ENCODE peak calls at places on chromosomes 13 and 19, in ten cellular contexts. G is stimulated activated CD4-positive, alpha-beta T cell treated with anti-CD3 and anti-CD28 coated beads, Interleukin-4, amount 100 ng/mL, for 1 hour; H is RWPE1; V is mesenteric fat pad; P is neural crest cell; T is GM12891; D is choroid plexus epithelial cell; F is LHCN-M2; Y is stimulated activated naive CD4-positive, alpha-beta T cell; W is HEK293T. A is an unnamed sample.

GRCh38 chr19:12995596-12996541 is 594 bp downstream of the NFIX start:
- DNase-seq in G (peak; percentile 25), H (no peak), V (no peak), P (no peak), T (peak; percentile 71), D (peak; percentile 38), F (peak; percentile 38), Y (peak; percentile 20), W (no peak), A (peak; percentile 49)

GRCh38 chr19:21143846-21144245 is 2.0 kb downstream of the ZNF431 start:
- DNase-seq in G (no peak), H (peak; percentile 32), V (no peak), P (no peak), T (no peak), D (no peak), F (peak; percentile 17), Y (no peak), W (no peak), A (no peak)

GRCh38 chr13:81171065-81171647 is 830.2 kb upstream of the SPRY2 start:
- DNase-seq in G (no peak), H (peak; percentile 4), V (no peak), P (no peak), T (no peak), D (peak; percentile 32), F (peak; percentile 10), Y (no peak), W (peak; percentile 46), A (no peak)

GRCh38 chr19:7969560-7969949 is 26.1 kb upstream of the TIMM44 start:
- DNase-seq in G (no peak), H (no peak), V (no peak), P (no peak), T (no peak), D (no peak), F (no peak), Y (no peak), W (no peak), A (no peak)

GRCh38 chr13:30580852-30581502 is 36.7 kb upstream of the USPL1 start:
- DNase-seq in G (no peak), H (no peak), V (no peak), P (no peak), T (no peak), D (no peak), F (no peak), Y (no peak), W (no peak), A (no peak)

GRCh38 chr19:49398931-49399330 is 10.9 kb downstream of the KASH5 start:
- DNase-seq in G (no peak), H (no peak), V (no peak), P (no peak), T (no peak), D (no peak), F (no peak), Y (no peak), W (no peak), A (no peak)

GRCh38 chr19:7489609-7490044 is 792 bp upstream of the PEX11G start:
- DNase-seq in G (no peak), H (no peak), V (no peak), P (no peak), T (no peak), D (no peak), F (no peak), Y (no peak), W (no peak), A (no peak)

GRCh38 chr13:75194717-75195116 is 287.3 kb downstream of the TBC1D4 start:
- DNase-seq in G (no peak), H (no peak), V (no peak), P (no peak), T (no peak), D (no peak), F (no peak), Y (no peak), W (no peak), A (no peak)

GRCh38 chr13:75514080-75515040 is 23.3 kb downstream of the COMMD6 start:
- DNase-seq in G (no peak), H (no peak), V (no peak), P (no peak), T (no peak), D (peak; percentile 77), F (peak; percentile 45), Y (no peak), W (no peak), A (no peak)

GRCh38 chr19:662207-662961 is 630 bp downstream of the RNF126 start:
- DNase-seq in G (peak; percentile 75), H (peak; percentile 45), V (no peak), P (no peak), T (no peak), D (peak; percentile 47), F (no peak), Y (peak; percentile 69), W (peak; percentile 48), A (peak; percentile 71)

GRCh38 chr19:29645491-29645867 is 19.8 kb upstream of the PLEKHF1 start:
- DNase-seq in G (no peak), H (no peak), V (no peak), P (no peak), T (no peak), D (no peak), F (no peak), Y (no peak), W (no peak), A (no peak)

GRCh38 chr19:38004100-38004504 is 97.1 kb downstream of the SIPA1L3 start:
- DNase-seq in G (no peak), H (no peak), V (no peak), P (no peak), T (no peak), D (no peak), F (no peak), Y (no peak), W (no peak), A (no peak)

GRCh38 chr19:48933382-48933932 is at the start of gene DHDH:
- DNase-seq in G (peak; percentile 71), H (peak; percentile 87), V (peak; percentile 93), P (peak; percentile 62), T (peak; percentile 71), D (peak; percentile 45), F (peak; percentile 27), Y (peak; percentile 86), W (peak; percentile 85), A (peak; percentile 87)

GRCh38 chr19:17471410-17472125 is 1.2 kb downstream of the SLC27A1 start:
- DNase-seq in G (no peak), H (no peak), V (no peak), P (no peak), T (no peak), D (no peak), F (no peak), Y (peak; percentile 8), W (no peak), A (no peak)

GRCh38 chr13:113453962-113454361 is 674 bp upstream of the ADPRHL1 start:
- DNase-seq in G (no peak), H (no peak), V (no peak), P (no peak), T (no peak), D (peak; percentile 29), F (no peak), Y (no peak), W (no peak), A (no peak)

GRCh38 chr13:30698023-30698422 is 37.3 kb upstream of the ALOX5AP start:
- DNase-seq in G (no peak), H (no peak), V (no peak), P (no peak), T (no peak), D (peak; percentile 86), F (peak; percentile 81), Y (no peak), W (no peak), A (no peak)

GRCh38 chr13:49370390-49370789 is 73.5 kb downstream of the CAB39L start:
- DNase-seq in G (no peak), H (no peak), V (no peak), P (no peak), T (no peak), D (no peak), F (no peak), Y (no peak), W (no peak), A (no peak)

GRCh38 chr19:58228584-58229254 is at the start of gene ZNF544:
- DNase-seq in G (peak; percentile 64), H (peak; percentile 76), V (peak; percentile 92), P (peak; percentile 68), T (peak; percentile 88), D (peak; percentile 71), F (peak; percentile 78), Y (peak; percentile 49), W (no peak), A (peak; percentile 67)

GRCh38 chr19:8050274-8051096 is 2.1 kb upstream of the CCL25 start:
- DNase-seq in G (peak; percentile 91), H (peak; percentile 93), V (peak; percentile 91), P (peak; percentile 90), T (peak; percentile 89), D (peak; percentile 74), F (peak; percentile 41), Y (peak; percentile 78), W (peak; percentile 99), A (peak; percentile 97)

GRCh38 chr13:49759503-49759902 is 33.0 kb downstream of the KPNA3 start:
- DNase-seq in G (no peak), H (no peak), V (no peak), P (no peak), T (no peak), D (peak; percentile 53), F (peak; percentile 74), Y (no peak), W (no peak), A (no peak)

GRCh38 chr19:46731584-46731983 is 14.3 kb upstream of the FKRP start:
- DNase-seq in G (no peak), H (no peak), V (no peak), P (no peak), T (no peak), D (no peak), F (no peak), Y (no peak), W (no peak), A (no peak)

GRCh38 chr13:113922412-113923118 is 51.3 kb downstream of the C13orf46 start:
- DNase-seq in G (no peak), H (no peak), V (peak; percentile 79), P (no peak), T (no peak), D (no peak), F (no peak), Y (no peak), W (no peak), A (no peak)

A was measured in germinal center.